ENCODE peak calls at places on chromosomes 1 and 21, in four cellular contexts. Z is OCI-LY7, R is Panc1, Y is K562. E is an unnamed sample. For H3K4me1, the result is how much of the 10 kb centered on the place peaks cover.

GRCh38 chr1:25766721-25767436 is 33.1 kb upstream of the SELENON start:
- DNase-seq in Z (no peak), R (no peak), Y (no peak), E (no peak)

GRCh38 chr21:20721151-20721550 is 277.1 kb upstream of the NCAM2 start:
- DNase-seq in Z (no peak), R (no peak), Y (peak), E (no peak)

GRCh38 chr1:216183427-216183826 is 239.8 kb downstream of the USH2A start:
- DNase-seq in Z (no peak), R (no peak), Y (no peak), E (no peak)

GRCh38 chr21:42521805-42522204 is 8.2 kb downstream of the SLC37A1 start:
- DNase-seq in Z (no peak), R (no peak), Y (no peak), E (no peak)

GRCh38 chr1:59653968-59654367 is 160.8 kb upstream of the HOOK1 start:
- DNase-seq in Z (no peak), R (no peak), Y (no peak), E (no peak)

GRCh38 chr1:186605762-186606350 is 74.4 kb downstream of the PTGS2 start:
- DNase-seq in Z (peak), R (peak), Y (peak), E (no peak)

GRCh38 chr1:15352122-15352957 is 57.3 kb upstream of the EFHD2 start:
- DNase-seq in Z (no peak), R (peak), Y (peak), E (no peak)

GRCh38 chr1:245790441-245790840 is 635.7 kb downstream of the KIF26B start:
- DNase-seq in Z (no peak), R (no peak), Y (no peak), E (no peak)

GRCh38 chr1:83970802-83971201 is 28.1 kb downstream of the TTLL7 start:
- DNase-seq in Z (no peak), R (no peak), Y (no peak), E (no peak)

GRCh38 chr1:154661110-154661509 is 53.1 kb upstream of the ADAR start:
- DNase-seq in Z (peak), R (no peak), Y (no peak), E (no peak)

GRCh38 chr1:158146165-158146564 is 34.5 kb upstream of the CD1D start:
- DNase-seq in Z (no peak), R (no peak), Y (peak), E (no peak)

GRCh38 chr1:48123647-48124046 is 98.9 kb upstream of the SLC5A9 start:
- DNase-seq in Z (no peak), R (no peak), Y (no peak), E (no peak)

GRCh38 chr1:224564491-224565084 is 51.5 kb upstream of the CNIH3 start:
- DNase-seq in Z (no peak), R (no peak), Y (no peak), E (no peak)

GRCh38 chr1:55718758-55719671 is 503.9 kb upstream of the USP24 start:
- DNase-seq in Z (no peak), R (no peak), Y (no peak), E (no peak)

GRCh38 chr21:14403681-14404318 is 20.9 kb upstream of the HSPA13 start:
- DNase-seq in Z (peak), R (no peak), Y (peak), E (peak)

GRCh38 chr1:228293816-228294500 is 86.1 kb downstream of the OBSCN start:
- DNase-seq in Z (no peak), R (no peak), Y (no peak), E (no peak)

GRCh38 chr21:33844104-33844889 is 71.3 kb downstream of the ATP5PO start:
- DNase-seq in Z (no peak), R (no peak), Y (no peak), E (no peak)

GRCh38 chr1:37752583-37753471 is 12.1 kb downstream of the EPHA10 start:
- DNase-seq in Z (no peak), R (no peak), Y (peak), E (no peak)

GRCh38 chr1:78388275-78388674 is 102.5 kb upstream of the PTGFR start:
- DNase-seq in Z (no peak), R (no peak), Y (no peak), E (no peak)

GRCh38 chr1:52193985-52194384 is 52.1 kb downstream of the ZFYVE9 start:
- DNase-seq in Z (no peak), R (no peak), Y (no peak), E (no peak)

GRCh38 chr1:34750610-34751009 is 4.2 kb upstream of the GJB5 start:
- DNase-seq in Z (no peak), R (no peak), Y (no peak), E (no peak)

GRCh38 chr1:61078611-61079010 is 3.8 kb upstream of the NFIA start:
- DNase-seq in Z (peak), R (no peak), Y (peak), E (no peak)

GRCh38 chr1:41495171-41495948 is 10.9 kb upstream of the EDN2 start:
- DNase-seq in Z (no peak), R (no peak), Y (peak), E (peak)

GRCh38 chr1:205939690-205940330 is 3.4 kb downstream of the SLC26A9 start:
- DNase-seq in Z (peak), R (no peak), Y (no peak), E (no peak)

GRCh38 chr1:74771913-74772515 is 39.1 kb downstream of the TYW3 start:
- DNase-seq in Z (peak), R (peak), Y (peak), E (no peak)

GRCh38 chr21:38498057-38498833 is at the start of gene ERG:
- DNase-seq in Z (no peak), R (no peak), Y (no peak), E (no peak)

GRCh38 chr1:145977486-145978476 is 13.3 kb downstream of the POLR3GL start:
- DNase-seq in Z (peak), R (no peak), Y (peak), E (peak)

GRCh38 chr21:44428281-44428942 is 26.9 kb upstream of the LRRC3 start:
- DNase-seq in Z (peak), R (no peak), Y (peak), E (peak)

GRCh38 chr1:173431663-173432045 is 45.5 kb upstream of the PRDX6 start:
- DNase-seq in Z (no peak), R (no peak), Y (no peak), E (no peak)

GRCh38 chr1:207938016-207938415 is 27.1 kb upstream of the CD34 start:
- DNase-seq in Z (no peak), R (peak), Y (no peak), E (no peak)

GRCh38 chr1:34983700-34984355 is 1.3 kb downstream of the TMEM35B start:
- DNase-seq in Z (peak), R (no peak), Y (no peak), E (peak)

GRCh38 chr1:91584866-91585265 is 84.2 kb downstream of the CDC7 start:
- DNase-seq in Z (no peak), R (no peak), Y (no peak), E (no peak)
- H3K4me1 ChIP-seq in Z (under half), R (under half), Y (under half), E (under half)

GRCh38 chr1:38898653-38899230 is 17.4 kb upstream of the GJA9 start:
- DNase-seq in Z (no peak), R (no peak), Y (no peak), E (no peak)
- H3K27ac ChIP-seq in Z (no peak), R (no peak), Y (no peak), E (no peak)

GRCh38 chr1:66337249-66337648 is 196.7 kb upstream of the SGIP1 start:
- DNase-seq in Z (no peak), R (no peak), Y (no peak), E (no peak)
- H3K4me1 ChIP-seq in Z (half or more), R (under half), Y (under half), E (half or more)

GRCh38 chr1:169914534-169914933 is 20.8 kb upstream of the SCYL3 start:
- DNase-seq in Z (no peak), R (no peak), Y (no peak), E (no peak)
- H3K27ac ChIP-seq in Z (no peak), R (no peak), Y (no peak), E (no peak)

GRCh38 chr1:2539312-2539907 is 9.3 kb upstream of the HES5 start:
- DNase-seq in Z (peak), R (no peak), Y (peak), E (no peak)

GRCh38 chr1:2537785-2538115 is 7.7 kb upstream of the HES5 start:
- DNase-seq in Z (no peak), R (no peak), Y (no peak), E (no peak)

GRCh38 chr1:2535981-2536380 is 5.9 kb upstream of the HES5 start:
- DNase-seq in Z (no peak), R (no peak), Y (no peak), E (no peak)

GRCh38 chr1:2538872-2539271 is 8.8 kb upstream of the HES5 start:
- DNase-seq in Z (no peak), R (no peak), Y (no peak), E (no peak)

DNA sequence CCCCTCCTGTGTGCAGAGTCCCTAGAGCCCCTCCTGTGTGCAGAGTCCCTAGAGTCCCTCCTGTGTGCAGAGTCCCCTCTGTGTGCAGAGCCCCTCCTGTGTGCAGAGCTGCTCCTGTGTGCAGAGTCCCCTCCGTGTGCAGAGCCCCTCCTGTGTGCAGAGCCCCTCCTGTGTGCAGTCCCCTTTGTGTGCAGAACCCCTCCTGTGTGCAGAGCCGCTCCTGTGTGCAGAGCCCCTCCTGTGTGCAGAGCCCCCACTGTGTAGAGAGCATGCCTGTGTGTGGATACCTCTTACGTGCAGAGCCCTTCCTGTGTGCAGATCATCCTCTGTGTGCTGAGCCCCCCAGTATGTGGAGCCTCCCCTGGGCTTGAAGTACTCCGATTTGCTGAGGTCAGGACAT is 8.3 kb upstream of the HES5 start:
- DNase-seq in Z (no peak), R (no peak), Y (no peak), E (no peak)
- H3K4me1 ChIP-seq in Z (under half), R (under half), Y (half or more), E (under half)

DNA sequence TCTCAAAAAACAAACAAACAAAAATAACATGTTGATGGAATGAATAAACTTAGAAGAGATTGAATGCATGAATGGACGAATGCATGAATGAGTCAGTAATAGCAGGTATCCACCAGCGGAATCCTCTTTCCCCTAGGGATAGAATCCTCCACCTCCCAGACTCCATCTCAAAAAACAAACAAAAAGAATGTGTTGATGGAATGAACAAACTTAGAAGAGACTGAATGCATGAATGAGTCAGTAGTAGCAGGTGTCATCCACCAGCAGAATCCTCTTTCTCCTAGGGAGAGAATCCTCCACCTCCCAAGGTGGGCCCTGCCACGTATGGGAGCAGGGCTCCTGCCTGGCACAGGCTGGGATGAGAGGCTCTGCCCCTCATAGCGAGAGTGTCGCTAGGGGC is 26.8 kb upstream of the RNF19B start:
- DNase-seq in Z (no peak), R (no peak), Y (no peak), E (no peak)
- H3K27ac ChIP-seq in Z (peak), R (no peak), Y (no peak), E (no peak)

GRCh38 chr1:160207118-160207650 is 2.0 kb downstream of the PEA15 start:
- DNase-seq in Z (no peak), R (no peak), Y (no peak), E (no peak)

GRCh38 chr1:160207751-160208150 is 2.6 kb downstream of the PEA15 start:
- DNase-seq in Z (no peak), R (no peak), Y (no peak), E (no peak)

GRCh38 chr1:160209656-160210046 is 4.5 kb downstream of the PEA15 start:
- DNase-seq in Z (no peak), R (no peak), Y (no peak), E (no peak)

GRCh38 chr1:160209041-160209655 is 4.0 kb downstream of the PEA15 start:
- DNase-seq in Z (no peak), R (no peak), Y (no peak), E (no peak)

GRCh38 chr1:160208179-160209040 is 3.2 kb downstream of the PEA15 start:
- DNase-seq in Z (no peak), R (no peak), Y (no peak), E (no peak)
- H3K4me1 ChIP-seq in Z (under half), R (under half), Y (under half), E (under half)

DNA sequence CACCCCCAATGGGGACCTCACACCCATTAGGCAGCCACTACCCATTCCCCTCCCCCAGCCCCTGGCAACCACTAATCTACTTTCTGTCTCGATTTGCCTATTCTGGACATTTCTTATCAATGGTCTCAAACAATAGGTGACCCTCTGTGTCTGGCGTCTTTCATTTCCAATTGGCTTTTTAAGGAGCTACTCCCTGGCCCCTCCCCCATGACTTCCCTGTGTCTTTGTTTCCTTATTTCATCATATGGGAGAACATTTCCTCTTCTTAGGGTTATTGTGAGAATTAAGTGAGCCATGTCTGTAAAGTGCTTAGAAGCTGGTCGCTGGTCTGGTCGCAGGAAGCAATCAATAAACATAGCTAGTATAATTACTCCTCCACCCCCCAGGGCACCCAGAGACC is 80.9 kb downstream of the SPSB1 start:
- DNase-seq in Z (no peak), R (no peak), Y (no peak), E (no peak)
- H3K27ac ChIP-seq in Z (no peak), R (peak), Y (no peak), E (no peak)

GRCh38 chr1:218624051-218624450 is 278.9 kb downstream of the TGFB2 start:
- DNase-seq in Z (no peak), R (no peak), Y (no peak), E (no peak)

GRCh38 chr1:218617986-218618385 is 272.9 kb downstream of the TGFB2 start:
- DNase-seq in Z (no peak), R (no peak), Y (no peak), E (no peak)

GRCh38 chr1:218625393-218625792 is 280.3 kb downstream of the TGFB2 start:
- DNase-seq in Z (no peak), R (no peak), Y (no peak), E (no peak)

GRCh38 chr1:218616681-218617080 is 271.5 kb downstream of the TGFB2 start:
- DNase-seq in Z (no peak), R (no peak), Y (no peak), E (no peak)

DNA sequence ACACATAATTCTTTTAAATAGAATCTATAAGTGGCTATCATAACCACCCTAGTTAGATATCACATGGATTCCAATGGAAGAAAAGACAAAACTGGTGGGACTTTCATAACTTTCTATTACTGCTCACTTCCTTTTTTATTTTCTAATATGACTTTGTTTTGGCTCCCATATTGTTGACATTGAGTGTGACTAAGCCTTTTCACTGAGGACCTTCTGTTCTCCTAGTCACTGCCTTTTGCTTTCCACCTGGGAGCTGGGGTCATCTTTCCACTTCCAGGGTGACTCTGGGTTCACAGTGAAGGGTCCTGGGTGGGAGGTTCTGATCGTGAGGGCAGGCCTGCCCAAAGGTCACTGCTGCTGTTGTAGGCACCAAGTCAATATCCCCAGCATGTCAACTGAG is 275.8 kb downstream of the TGFB2 start:
- DNase-seq in Z (no peak), R (peak), Y (no peak), E (no peak)
- H3K4me1 ChIP-seq in Z (under half), R (under half), Y (under half), E (under half)

E was measured in CD4-positive, CD25-positive, alpha-beta regulatory T cell.